ENCODE peak calls at places on chromosome 3, in eight cellular contexts. P is Panc1; R is cardiac muscle cell; D is fibroblast of pulmonary artery; H is CD8-positive, alpha-beta T cell; F is brain microvascular endothelial cell; Y is epithelial cell of esophagus; V is PC-3. A is an unnamed sample.

GRCh38 chr3:189794518-189794917 is 163.3 kb downstream of the TP63 start:
- DNase-seq in P (no peak), R (no peak), D (no peak), H (no peak), F (no peak), Y (no peak), V (no peak), A (no peak)

GRCh38 chr3:8482960-8483665 is 18.5 kb upstream of the LMCD1 start:
- DNase-seq in P (no peak), R (peak), D (peak), H (no peak), F (peak), Y (peak), V (peak), A (peak)

GRCh38 chr3:51967384-51968174 is at the start of gene PCBP4:
- DNase-seq in P (no peak), R (peak), D (peak), H (peak), F (no peak), Y (peak), V (peak), A (peak)

GRCh38 chr3:178671261-178672191 is 135.3 kb downstream of the KCNMB2 start:
- DNase-seq in P (no peak), R (peak), D (peak), H (no peak), F (peak), Y (peak), V (peak), A (peak)

GRCh38 chr3:32882603-32883025 is 64.8 kb downstream of the TRIM71 start:
- DNase-seq in P (no peak), R (no peak), D (no peak), H (no peak), F (no peak), Y (no peak), V (no peak), A (no peak)

GRCh38 chr3:183460059-183461052 is 31.9 kb upstream of the MCF2L2 start:
- DNase-seq in P (no peak), R (peak), D (no peak), H (no peak), F (no peak), Y (peak), V (no peak), A (no peak)

GRCh38 chr3:134326760-134327593 is 47.3 kb downstream of the AMOTL2 start:
- DNase-seq in P (no peak), R (peak), D (peak), H (no peak), F (peak), Y (peak), V (peak), A (peak)

GRCh38 chr3:158845748-158846350 is 44.0 kb downstream of the MFSD1 start:
- DNase-seq in P (no peak), R (peak), D (peak), H (peak), F (no peak), Y (peak), V (peak), A (peak)

GRCh38 chr3:160694345-160694744 is 17.4 kb downstream of the ARL14 start:
- DNase-seq in P (no peak), R (no peak), D (no peak), H (no peak), F (no peak), Y (no peak), V (no peak), A (no peak)

GRCh38 chr3:104273046-104273649 is 1093.6 kb upstream of the ALCAM start:
- DNase-seq in P (peak), R (peak), D (peak), H (no peak), F (peak), Y (peak), V (peak), A (peak)

GRCh38 chr3:181432992-181433391 is 278.7 kb upstream of the SOX2 start:
- DNase-seq in P (no peak), R (no peak), D (no peak), H (no peak), F (no peak), Y (no peak), V (no peak), A (no peak)

GRCh38 chr3:154776549-154777230 is 303.4 kb upstream of the MME start:
- DNase-seq in P (no peak), R (no peak), D (no peak), H (no peak), F (no peak), Y (no peak), V (no peak), A (no peak)

GRCh38 chr3:111636506-111636905 is 41.4 kb upstream of the ZBED2 start:
- DNase-seq in P (no peak), R (peak), D (peak), H (no peak), F (no peak), Y (no peak), V (no peak), A (no peak)

GRCh38 chr3:8539419-8539818 is 37.8 kb downstream of the LMCD1 start:
- DNase-seq in P (no peak), R (peak), D (no peak), H (no peak), F (peak), Y (no peak), V (peak), A (peak)

GRCh38 chr3:23805881-23806321 is at the start of gene UBE2E1:
- DNase-seq in P (no peak), R (peak), D (peak), H (peak), F (peak), Y (peak), V (peak), A (peak)

DNA sequence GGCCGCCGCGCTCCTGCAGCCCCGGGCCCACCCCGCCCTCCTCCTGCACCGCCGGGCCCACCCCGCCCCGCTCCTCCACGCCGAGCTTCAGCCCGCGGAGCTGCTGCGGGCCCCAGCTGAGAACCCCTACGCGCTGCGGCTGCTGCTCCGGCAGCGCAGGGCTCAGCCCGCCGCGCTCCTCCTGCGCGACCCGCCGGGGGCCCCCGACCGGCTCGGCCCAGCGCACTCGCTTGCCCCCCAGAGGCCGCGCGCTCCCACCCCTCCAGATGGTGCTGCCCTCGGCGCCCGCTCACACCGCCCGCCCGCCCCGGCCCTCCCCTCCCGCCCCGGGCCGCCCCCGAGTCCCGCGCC is 918 bp upstream of the TNK2 start:
- DNase-seq in P (no peak), R (no peak), D (no peak), H (no peak), F (no peak), Y (no peak), V (peak), A (peak)
- H3K4me3 ChIP-seq in P (peak), R (peak), D (peak), H (no peak), F (peak), Y (peak), V (peak), A (peak)

DNA sequence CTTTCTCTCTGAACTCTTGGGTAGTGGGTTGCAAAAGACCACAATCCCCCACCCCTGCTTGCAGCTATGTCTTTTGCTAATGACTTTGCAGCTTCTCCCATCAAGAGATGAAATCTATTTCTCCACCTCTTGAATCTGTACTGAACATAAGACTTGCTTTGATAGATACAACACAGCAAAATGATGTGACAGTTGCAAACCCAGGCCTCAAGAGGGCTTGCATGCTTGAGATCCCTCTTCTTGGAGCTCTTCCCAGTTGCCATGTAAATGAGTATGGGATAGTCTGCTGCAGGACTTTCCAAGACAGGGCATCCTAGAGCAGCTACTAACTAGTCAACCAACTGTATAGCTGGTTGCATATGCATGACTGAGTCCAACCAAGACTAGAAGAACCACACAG is 783.6 kb downstream of the PDCD6IP start:
- DNase-seq in P (no peak), R (no peak), D (no peak), H (no peak), F (no peak), Y (no peak), V (no peak), A (no peak)
- TF ChIP-seq CTCF in P (no peak), R (no peak), D (no peak), H (no peak), F (no peak), Y (no peak), V (no peak), A (no peak)

GRCh38 chr3:137770066-137770805 is 6.1 kb downstream of the SOX14 start:
- DNase-seq in P (no peak), R (no peak), D (no peak), H (no peak), F (no peak), Y (no peak), V (no peak), A (no peak)

GRCh38 chr3:137770821-137771399 is 6.8 kb downstream of the SOX14 start:
- DNase-seq in P (no peak), R (no peak), D (no peak), H (no peak), F (no peak), Y (no peak), V (no peak), A (no peak)

GRCh38 chr3:137769321-137770065 is 5.4 kb downstream of the SOX14 start:
- DNase-seq in P (no peak), R (no peak), D (no peak), H (no peak), F (no peak), Y (no peak), V (no peak), A (no peak)

GRCh38 chr3:137772231-137772617 is 8.1 kb downstream of the SOX14 start:
- DNase-seq in P (no peak), R (no peak), D (no peak), H (no peak), F (no peak), Y (no peak), V (no peak), A (no peak)

GRCh38 chr3:137771401-137772230 is 7.5 kb downstream of the SOX14 start:
- DNase-seq in P (no peak), R (no peak), D (no peak), H (no peak), F (no peak), Y (no peak), V (no peak), A (no peak)
- H3K4me3 ChIP-seq in P (peak), R (peak), D (no peak), H (no peak), F (no peak), Y (no peak), V (no peak), A (no peak)

GRCh38 chr3:132803889-132804288 is 81.7 kb upstream of the NPHP3 start:
- DNase-seq in P (no peak), R (peak), D (no peak), H (no peak), F (peak), Y (no peak), V (no peak), A (no peak)
- TF ChIP-seq CTCF in P (peak), R (peak), D (no peak), H (no peak), F (peak), Y (no peak), V (peak), A (peak)

GRCh38 chr3:42591811-42592210 is 1.2 kb downstream of the SS18L2 start:
- DNase-seq in P (no peak), R (no peak), D (no peak), H (no peak), F (no peak), Y (no peak), V (peak), A (no peak)
- H3K4me3 ChIP-seq in P (peak), R (no peak), D (peak), H (peak), F (peak), Y (peak), V (peak), A (peak)

GRCh38 chr3:79910337-79910736 is 142.5 kb upstream of the ROBO1 start:
- DNase-seq in P (no peak), R (no peak), D (no peak), H (no peak), F (no peak), Y (peak), V (no peak), A (no peak)
- TF ChIP-seq CTCF in P (no peak), R (no peak), D (no peak), H (no peak), F (no peak), Y (no peak), V (no peak), A (no peak)

DNA sequence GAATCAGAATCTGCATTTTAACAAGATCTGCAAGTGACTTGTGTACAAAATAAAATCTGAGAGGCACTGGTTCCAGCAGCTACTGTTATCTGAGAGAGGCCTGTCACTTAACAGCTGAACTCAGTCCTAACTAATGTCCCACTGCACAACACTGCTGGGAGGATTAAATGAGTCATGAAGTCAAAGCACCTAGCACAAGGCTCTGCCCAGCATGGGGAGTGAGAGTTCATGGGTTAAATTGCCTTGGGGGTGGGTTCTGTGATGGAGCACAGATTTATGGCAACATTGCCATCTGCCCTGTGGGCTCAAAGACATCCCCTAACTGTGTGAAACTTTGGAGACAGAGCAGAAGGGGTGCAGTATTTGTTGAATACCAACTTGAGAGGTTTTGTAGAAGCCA is 250.9 kb downstream of the PLCL2 start:
- DNase-seq in P (no peak), R (no peak), D (no peak), H (no peak), F (no peak), Y (no peak), V (no peak), A (no peak)
- H3K4me3 ChIP-seq in P (no peak), R (no peak), D (no peak), H (no peak), F (no peak), Y (no peak), V (no peak), A (no peak)

GRCh38 chr3:55750525-55750924 is 263.4 kb upstream of the WNT5A start:
- DNase-seq in P (no peak), R (peak), D (peak), H (no peak), F (peak), Y (peak), V (peak), A (peak)

GRCh38 chr3:55751730-55752129 is 264.6 kb upstream of the WNT5A start:
- DNase-seq in P (no peak), R (no peak), D (no peak), H (no peak), F (no peak), Y (no peak), V (no peak), A (no peak)

GRCh38 chr3:55749036-55749435 is 261.9 kb upstream of the WNT5A start:
- DNase-seq in P (no peak), R (no peak), D (no peak), H (no peak), F (no peak), Y (no peak), V (no peak), A (no peak)

GRCh38 chr3:55742027-55742710 is 255.1 kb upstream of the WNT5A start:
- DNase-seq in P (no peak), R (no peak), D (no peak), H (no peak), F (no peak), Y (no peak), V (no peak), A (no peak)

GRCh38 chr3:55746808-55747413 is 259.8 kb upstream of the WNT5A start:
- DNase-seq in P (no peak), R (peak), D (peak), H (no peak), F (no peak), Y (peak), V (peak), A (peak)
- TF ChIP-seq CTCF in P (peak), R (peak), D (peak), H (no peak), F (peak), Y (peak), V (peak), A (peak)

DNA sequence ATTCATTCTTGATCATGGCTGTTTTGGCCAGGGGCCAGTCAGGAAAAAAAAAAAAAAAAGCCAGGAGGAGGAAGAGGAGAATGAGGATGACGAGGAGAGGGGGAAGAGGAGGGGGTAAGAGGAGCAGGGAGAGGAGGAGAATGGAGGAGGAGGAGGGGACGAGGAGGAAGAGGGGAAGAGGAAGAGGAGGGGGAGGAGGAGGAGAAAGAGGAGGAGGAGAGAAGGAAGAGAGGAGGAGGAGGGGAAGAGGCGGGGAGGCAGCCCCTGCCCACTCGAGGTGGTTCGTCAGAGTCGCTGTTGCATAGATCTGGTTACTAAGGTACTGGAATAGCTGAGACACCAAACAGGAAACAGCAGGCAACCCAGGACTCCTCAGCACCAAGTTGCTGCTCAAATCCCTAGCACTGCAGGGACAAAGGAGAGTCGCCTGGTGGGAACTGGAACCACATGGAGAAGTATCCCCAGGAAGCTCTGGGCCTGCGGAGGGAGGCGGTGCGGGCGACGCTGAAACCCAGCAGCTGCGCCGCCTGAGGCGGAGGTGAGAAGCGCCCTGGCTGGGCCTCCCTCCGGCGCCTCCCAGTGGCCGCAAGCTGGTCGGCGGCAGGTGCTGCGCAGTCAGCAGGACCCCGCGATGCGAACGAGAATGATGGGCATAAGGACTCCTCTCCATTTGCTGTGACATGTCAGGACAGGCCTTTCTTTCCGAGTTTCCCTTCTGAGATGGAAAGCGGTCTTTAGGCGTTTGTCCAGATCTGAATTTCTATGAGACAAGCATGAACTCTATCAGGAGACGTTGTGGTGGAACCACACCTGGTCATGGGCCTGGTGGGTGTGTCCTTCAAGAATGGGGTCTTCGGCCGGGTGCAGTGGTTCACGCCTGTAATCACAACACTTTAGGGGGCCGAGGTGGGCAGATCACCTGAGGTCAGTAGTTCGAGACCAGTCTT is 17.5 kb downstream of the FAM240A start:
- DNase-seq in P (peak), R (peak), D (peak), H (peak), F (peak), Y (peak), V (peak), A (peak)
- H3K4me3 ChIP-seq in P (peak), R (no peak), D (peak), H (peak), F (peak), Y (peak), V (no peak), A (peak)

GRCh38 chr3:124281453-124282316 is 289.8 kb upstream of the ROPN1 start:
- DNase-seq in P (no peak), R (peak), D (peak), H (no peak), F (peak), Y (peak), V (peak), A (peak)
- TF ChIP-seq CTCF in P (peak), R (peak), D (peak), H (no peak), F (peak), Y (peak), V (peak), A (peak)